ENCODE peak calls at places on chromosomes 4 and X, in seven cellular contexts. H, W, P, Q, O, V and I are unnamed samples.

GRCh38 chr4:37715889-37716402 is 29.8 kb upstream of the RELL1 start:
- DNase-seq in H (no peak), W (no peak), P (peak), Q (no peak), O (no peak), V (peak), I (no peak)

GRCh38 chr4:134057356-134057755 is 144.2 kb downstream of the PABPC4L start:
- DNase-seq in H (no peak), W (no peak), P (no peak), Q (no peak), O (no peak), V (no peak), I (no peak)

GRCh38 chr4:102500371-102501175 is 586 bp upstream of the NFKB1 start:
- DNase-seq in H (peak), W (no peak), P (no peak), Q (peak), O (peak), V (peak), I (no peak)

GRCh38 chr4:63123441-63123840 is 1285.8 kb downstream of the TECRL start:
- DNase-seq in H (no peak), W (no peak), P (no peak), Q (no peak), O (no peak), V (no peak), I (no peak)

GRCh38 chrX:74349387-74349786 is 45.4 kb downstream of the ZCCHC13 start:
- DNase-seq in H (no peak), W (peak), P (no peak), Q (no peak), O (no peak), V (no peak), I (peak)

GRCh38 chr4:104138154-104138553 is 356.5 kb downstream of the CXXC4 start:
- DNase-seq in H (no peak), W (no peak), P (no peak), Q (no peak), O (no peak), V (no peak), I (no peak)

GRCh38 chr4:142474398-142475087 is 371.6 kb downstream of the INPP4B start:
- DNase-seq in H (no peak), W (no peak), P (peak), Q (no peak), O (no peak), V (no peak), I (no peak)

GRCh38 chr4:93203708-93204107 is 624.8 kb upstream of the ATOH1 start:
- DNase-seq in H (no peak), W (no peak), P (no peak), Q (peak), O (no peak), V (peak), I (no peak)

GRCh38 chrX:1202251-1202650 is 10.2 kb downstream of the CRLF2 start:
- DNase-seq in H (no peak), W (no peak), P (no peak), Q (no peak), O (no peak), V (no peak), I (no peak)

GRCh38 chr4:40888916-40889315 is 139.2 kb downstream of the NSUN7 start:
- DNase-seq in H (no peak), W (no peak), P (no peak), Q (no peak), O (no peak), V (no peak), I (no peak)

GRCh38 chr4:98682719-98683118 is 24.3 kb upstream of the TSPAN5 start:
- DNase-seq in H (no peak), W (no peak), P (no peak), Q (no peak), O (no peak), V (no peak), I (no peak)

GRCh38 chr4:181970356-181970755 is 272.8 kb upstream of the TENM3 start:
- DNase-seq in H (no peak), W (no peak), P (no peak), Q (no peak), O (no peak), V (no peak), I (no peak)

GRCh38 chr4:26346203-26346620 is 25.4 kb downstream of the RBPJ start:
- DNase-seq in H (no peak), W (no peak), P (no peak), Q (peak), O (no peak), V (no peak), I (no peak)

GRCh38 chr4:174218127-174218790 is 65.2 kb downstream of the FBXO8 start:
- DNase-seq in H (no peak), W (no peak), P (no peak), Q (peak), O (peak), V (no peak), I (no peak)

GRCh38 chrX:31713120-31713519 is 641.3 kb upstream of the FTHL17 start:
- DNase-seq in H (no peak), W (no peak), P (no peak), Q (no peak), O (no peak), V (no peak), I (no peak)

GRCh38 chr4:99852199-99852718 is 35.6 kb downstream of the DAPP1 start:
- DNase-seq in H (no peak), W (no peak), P (peak), Q (no peak), O (no peak), V (no peak), I (no peak)

GRCh38 chr4:86594559-86595425 is 677 bp downstream of the PTPN13 start:
- DNase-seq in H (peak), W (peak), P (peak), Q (peak), O (peak), V (peak), I (peak)

GRCh38 chrX:98067611-98068010 is 1183.9 kb downstream of the RPA4 start:
- DNase-seq in H (no peak), W (no peak), P (no peak), Q (no peak), O (no peak), V (peak), I (peak)

GRCh38 chrX:95760356-95760755 is 924.3 kb upstream of the DIAPH2 start:
- DNase-seq in H (no peak), W (no peak), P (no peak), Q (no peak), O (no peak), V (no peak), I (no peak)

GRCh38 chr4:158163941-158164665 is 8.7 kb downstream of the GASK1B start:
- DNase-seq in H (peak), W (no peak), P (no peak), Q (no peak), O (no peak), V (no peak), I (no peak)

GRCh38 chrX:1322393-1322792 is 14.2 kb upstream of the IL3RA start:
- DNase-seq in H (no peak), W (no peak), P (no peak), Q (no peak), O (peak), V (no peak), I (no peak)

GRCh38 chr4:147944670-147945260 is 212.9 kb downstream of the ARHGAP10 start:
- DNase-seq in H (no peak), W (no peak), P (no peak), Q (no peak), O (no peak), V (no peak), I (no peak)

GRCh38 chr4:138090918-138091659 is 151.1 kb downstream of the SLC7A11 start:
- DNase-seq in H (no peak), W (no peak), P (no peak), Q (no peak), O (no peak), V (no peak), I (no peak)

GRCh38 chr4:14269824-14270223 is 642.3 kb upstream of the BOD1L1 start:
- DNase-seq in H (no peak), W (no peak), P (no peak), Q (no peak), O (no peak), V (no peak), I (no peak)

GRCh38 chr4:8860096-8860891 is 11.3 kb downstream of the HMX1 start:
- DNase-seq in H (no peak), W (no peak), P (no peak), Q (peak), O (peak), V (no peak), I (no peak)

GRCh38 chr4:8859550-8860095 is 12.0 kb downstream of the HMX1 start:
- DNase-seq in H (no peak), W (no peak), P (no peak), Q (peak), O (no peak), V (no peak), I (no peak)

GRCh38 chr4:8862334-8862733 is 9.3 kb downstream of the HMX1 start:
- DNase-seq in H (no peak), W (no peak), P (no peak), Q (no peak), O (no peak), V (no peak), I (no peak)

GRCh38 chr4:8861576-8862279 is 9.9 kb downstream of the HMX1 start:
- DNase-seq in H (no peak), W (no peak), P (no peak), Q (peak), O (peak), V (no peak), I (no peak)

DNA sequence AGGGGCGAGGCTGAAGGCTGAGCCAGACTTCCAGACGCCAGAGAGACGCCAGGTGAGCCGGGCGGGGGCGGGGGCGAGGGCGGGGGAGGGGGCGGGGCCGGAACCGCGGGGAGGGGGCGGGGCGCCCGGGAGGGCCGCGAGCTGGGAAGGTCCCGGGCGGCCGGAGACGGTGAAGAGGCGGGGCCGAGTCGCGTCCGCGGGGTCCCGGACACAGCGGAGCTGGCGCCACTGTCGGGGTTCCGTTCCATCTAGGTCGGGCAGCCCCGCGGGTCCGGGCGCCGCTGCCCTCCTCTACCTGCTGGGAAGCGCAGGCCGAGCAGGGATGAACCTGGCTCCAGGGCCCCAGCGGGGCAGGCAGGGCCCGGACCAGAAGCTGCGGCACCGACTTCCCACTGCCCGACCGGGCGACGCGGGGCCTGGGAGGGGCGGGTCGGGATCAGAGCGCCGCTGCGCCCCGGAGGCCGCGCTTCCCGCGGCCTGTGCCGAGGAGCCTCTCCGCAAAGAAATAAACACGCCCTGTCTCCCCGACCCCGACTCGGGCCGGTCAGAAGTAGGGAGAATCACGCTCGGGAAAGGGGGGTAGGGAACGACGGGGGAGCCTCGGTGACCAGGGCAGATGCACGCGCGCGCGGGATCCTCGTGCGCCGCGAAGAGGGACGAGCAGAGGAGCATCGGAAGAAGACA is 10.6 kb downstream of the HMX1 start:
- DNase-seq in H (no peak), W (no peak), P (no peak), Q (peak), O (no peak), V (no peak), I (no peak)
- H3K4me3 ChIP-seq in H (no peak), W (no peak), P (no peak), Q (peak), O (no peak), V (no peak), I (no peak)

DNA sequence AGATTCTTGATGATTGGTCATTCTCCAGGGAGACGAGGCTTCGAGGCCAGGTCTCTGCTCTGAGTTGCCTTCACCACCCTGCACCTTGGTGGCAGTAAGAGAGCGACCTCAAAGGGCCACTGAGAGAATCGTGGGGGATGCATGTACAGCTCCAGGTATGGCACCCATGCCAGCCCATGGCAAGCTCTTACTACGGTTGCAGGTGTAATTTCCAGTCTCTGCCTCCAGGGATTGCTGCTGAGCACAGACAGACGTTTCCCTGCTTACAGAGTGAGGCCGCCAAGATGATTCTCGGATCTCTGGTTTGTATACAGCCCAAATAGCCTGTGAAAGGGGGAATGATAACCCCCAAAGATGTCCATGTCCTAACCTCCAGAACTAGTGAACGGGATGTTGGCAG is 16.3 kb upstream of the DRD5 start:
- DNase-seq in H (no peak), W (no peak), P (peak), Q (peak), O (no peak), V (peak), I (no peak)
- TF ChIP-seq CTCF in H (no peak), W (peak), P (peak), Q (peak), O (peak), V (peak), I (no peak)

GRCh38 chrX:120015145-120016067 is 62.1 kb downstream of the RHOXF2B start:
- DNase-seq in H (peak), W (no peak), P (no peak), Q (peak), O (no peak), V (peak), I (no peak)
- H3K4me3 ChIP-seq in H (peak), W (no peak), P (no peak), Q (peak), O (no peak), V (no peak), I (no peak)

GRCh38 chrX:41580423-41581064 is 108.2 kb upstream of the GPR34 start:
- DNase-seq in H (no peak), W (no peak), P (no peak), Q (no peak), O (no peak), V (no peak), I (no peak)
- TF ChIP-seq CTCF in H (no peak), W (no peak), P (no peak), Q (no peak), O (no peak), V (no peak), I (no peak)

DNA sequence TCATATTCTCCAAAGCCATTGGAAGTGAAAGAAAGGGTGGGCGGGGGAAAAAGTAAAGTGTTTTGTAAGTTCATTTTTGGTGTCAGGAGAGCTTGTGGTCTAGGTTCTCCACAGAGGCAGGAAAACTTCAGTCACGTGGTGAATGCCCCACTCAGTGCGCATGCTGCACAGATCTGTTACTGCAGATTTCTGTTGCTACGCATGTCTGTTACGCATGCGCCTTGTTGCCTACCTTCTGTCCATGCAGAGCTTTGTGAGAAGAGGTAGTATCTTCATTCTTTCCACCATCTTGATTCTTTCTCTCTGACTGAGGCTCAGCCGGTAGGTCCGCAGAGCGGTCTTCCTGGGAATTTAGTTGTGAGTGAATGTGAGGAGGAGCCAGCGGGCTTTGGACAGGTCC is 15.1 kb upstream of the PAGE3 start:
- DNase-seq in H (no peak), W (no peak), P (no peak), Q (no peak), O (no peak), V (no peak), I (no peak)
- H3K4me3 ChIP-seq in H (no peak), W (no peak), P (no peak), Q (no peak), O (no peak), V (no peak), I (no peak)

DNA sequence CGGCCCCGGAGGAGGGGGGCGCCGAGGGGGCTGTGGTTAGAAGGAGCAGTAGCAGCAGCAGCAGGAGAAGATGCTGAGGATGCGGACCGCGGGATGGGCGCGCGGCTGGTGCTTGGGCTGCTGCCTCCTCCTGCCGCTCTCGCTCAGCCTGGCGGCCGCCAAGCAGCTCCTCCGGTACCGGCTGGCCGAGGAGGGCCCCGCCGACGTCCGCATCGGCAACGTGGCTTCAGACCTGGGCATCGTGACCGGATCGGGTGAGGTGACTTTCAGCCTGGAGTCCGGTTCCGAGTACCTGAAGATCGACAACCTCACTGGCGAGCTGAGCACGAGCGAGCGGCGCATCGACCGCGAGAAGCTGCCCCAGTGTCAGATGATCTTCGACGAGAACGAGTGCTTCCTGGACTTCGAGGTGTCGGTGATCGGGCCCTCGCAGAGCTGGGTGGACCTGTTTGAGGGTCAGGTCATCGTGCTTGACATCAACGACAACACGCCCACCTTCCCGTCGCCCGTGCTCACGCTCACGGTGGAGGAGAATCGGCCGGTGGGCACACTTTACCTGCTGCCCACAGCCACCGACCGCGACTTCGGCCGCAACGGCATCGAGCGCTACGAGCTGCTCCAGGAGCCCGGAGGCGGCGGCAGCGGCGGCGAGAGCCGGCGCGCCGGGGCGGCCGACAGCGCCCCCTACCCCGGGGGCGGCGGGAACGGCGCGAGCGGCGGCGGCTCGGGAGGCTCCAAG is 1.4 kb downstream of the PCDH7 start:
- DNase-seq in H (no peak), W (no peak), P (peak), Q (peak), O (peak), V (peak), I (no peak)
- TF ChIP-seq CTCF in H (no peak), W (no peak), P (no peak), Q (peak), O (no peak), V (peak), I (no peak)

GRCh38 chr4:3384771-3385701 is 56.7 kb upstream of the HGFAC start:
- DNase-seq in H (peak), W (no peak), P (no peak), Q (no peak), O (peak), V (no peak), I (no peak)
- H3K4me3 ChIP-seq in H (no peak), W (no peak), P (no peak), Q (no peak), O (no peak), V (no peak), I (no peak)

GRCh38 chr4:78265006-78265405 is 207.9 kb downstream of the FRAS1 start:
- DNase-seq in H (no peak), W (no peak), P (no peak), Q (no peak), O (no peak), V (no peak), I (no peak)
- TF ChIP-seq CTCF in H (no peak), W (no peak), P (no peak), Q (no peak), O (no peak), V (no peak), I (no peak)

GRCh38 chr4:88226143-88226542 is 58.2 kb downstream of the PPM1K start:
- DNase-seq in H (no peak), W (no peak), P (no peak), Q (no peak), O (no peak), V (no peak), I (no peak)

GRCh38 chr4:88225216-88226107 is 58.9 kb downstream of the PPM1K start:
- DNase-seq in H (no peak), W (no peak), P (no peak), Q (no peak), O (no peak), V (no peak), I (no peak)

GRCh38 chr4:88230953-88231835 is 53.2 kb downstream of the PPM1K start:
- DNase-seq in H (peak), W (no peak), P (no peak), Q (no peak), O (no peak), V (no peak), I (no peak)

GRCh38 chr4:88227734-88228133 is 56.6 kb downstream of the PPM1K start:
- DNase-seq in H (no peak), W (no peak), P (no peak), Q (no peak), O (no peak), V (no peak), I (no peak)

DNA sequence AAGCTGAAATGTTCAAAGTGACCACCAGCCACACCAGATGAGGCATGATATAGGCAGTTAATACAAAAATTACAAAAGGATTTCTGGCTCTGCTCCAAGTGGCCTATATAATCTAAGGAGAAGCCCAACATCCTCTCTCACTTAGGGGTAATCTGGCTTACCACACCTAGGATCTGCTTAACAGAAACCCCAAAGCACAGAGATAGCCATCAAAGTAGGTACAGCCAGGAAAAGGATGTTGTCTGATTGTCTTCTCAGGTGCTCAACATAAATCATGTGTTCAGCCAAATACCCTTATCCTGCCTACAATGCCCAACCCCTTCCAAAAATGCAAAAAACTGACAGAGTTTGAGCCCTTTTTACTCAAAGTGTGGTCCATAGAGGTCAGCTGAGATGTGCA is 54.0 kb downstream of the PPM1K start:
- DNase-seq in H (no peak), W (no peak), P (no peak), Q (no peak), O (no peak), V (no peak), I (no peak)
- H3K4me3 ChIP-seq in H (peak), W (no peak), P (no peak), Q (no peak), O (no peak), V (no peak), I (no peak)